ENCODE peak calls at places on chromosomes 7 and 10, in seven cellular contexts. J, X, N, M, U, Y and T are unnamed samples.
A peak's percentile ranks its signal among the peaks of the same experiment; 100 is the strongest.

GRCh38 chr10:96448558-96448957 is 65.2 kb downstream of the TLL2 start:
- DNase-seq in U (no peak), M (no peak), J (no peak), N (no peak), X (no peak), Y (no peak), T (no peak)

GRCh38 chr10:49418328-49418727 is 22.4 kb upstream of the DRGX start:
- DNase-seq in N (no peak), Y (no peak), U (no peak), X (no peak), J (no peak), M (no peak), T (no peak)

GRCh38 chr10:17005621-17006566 is 123.7 kb downstream of the CUBN start:
- DNase-seq in Y (peak; percentile 82), X (no peak), U (no peak), N (no peak), M (no peak), J (no peak), T (no peak)

GRCh38 chr7:131015131-131015954 is 281.3 kb upstream of the KLF14 start:
- DNase-seq in X (no peak), M (peak; percentile 41), Y (peak; percentile 43), J (no peak), N (no peak), U (no peak), T (no peak)

GRCh38 chr7:41855798-41856197 is 152.9 kb upstream of the INHBA start:
- DNase-seq in M (no peak), N (no peak), U (no peak), J (no peak), X (no peak), Y (peak; percentile 48), T (no peak)

GRCh38 chr7:27685209-27685608 is 22.5 kb upstream of the HIBADH start:
- DNase-seq in Y (no peak), J (no peak), M (no peak), X (no peak), U (no peak), N (no peak), T (no peak)

GRCh38 chr7:31444196-31444595 is 69.7 kb upstream of the ITPRID1 start:
- DNase-seq in U (no peak), X (no peak), Y (no peak), M (no peak), J (no peak), N (no peak), T (no peak)

GRCh38 chr7:99447943-99448342 is 9.2 kb downstream of the CPSF4 start:
- DNase-seq in J (no peak), Y (no peak), U (no peak), N (no peak), X (no peak), M (no peak), T (no peak)

GRCh38 chr7:149459201-149459539 is 1.7 kb downstream of the ZNF777 start:
- DNase-seq in X (peak; percentile 37), J (no peak), U (no peak), M (no peak), N (no peak), Y (no peak), T (no peak)

GRCh38 chr10:78787095-78787494 is 281.7 kb upstream of the ZMIZ1 start:
- DNase-seq in X (no peak), U (no peak), M (no peak), Y (no peak), J (no peak), N (no peak), T (no peak)

GRCh38 chr7:131244259-131244852 is 83.3 kb upstream of the MKLN1 start:
- DNase-seq in M (peak; percentile 89), N (no peak), U (peak; percentile 36), X (no peak), J (no peak), Y (peak; percentile 80), T (no peak)

GRCh38 chr10:43816351-43817321 is 168.0 kb upstream of the ZNF32 start:
- DNase-seq in J (peak; percentile 82), Y (no peak), N (peak; percentile 47), M (peak; percentile 81), X (no peak), U (no peak), T (no peak)

GRCh38 chr10:87723500-87723899 is 63.8 kb downstream of the PAPSS2 start:
- DNase-seq in J (no peak), X (no peak), M (no peak), N (no peak), U (no peak), Y (peak; percentile 38), T (no peak)

GRCh38 chr10:95431900-95432342 is 129.2 kb downstream of the SORBS1 start:
- DNase-seq in J (no peak), N (no peak), U (no peak), Y (no peak), X (no peak), M (no peak), T (no peak)

GRCh38 chr10:110893559-110894179 is 21.9 kb downstream of the PDCD4 start:
- DNase-seq in X (peak; percentile 48), J (no peak), N (no peak), Y (peak; percentile 64), M (peak; percentile 41), U (no peak), T (no peak)

GRCh38 chr7:23277359-23277989 is 21.7 kb upstream of the MALSU1 start:
- DNase-seq in X (peak; percentile 75), Y (peak; percentile 67), U (no peak), N (no peak), M (peak; percentile 68), J (no peak), T (no peak)

GRCh38 chr10:8060010-8060703 is 5.7 kb downstream of the GATA3 start:
- DNase-seq in J (no peak), X (peak; percentile 76), N (no peak), M (peak; percentile 45), Y (no peak), U (no peak), T (no peak)

GRCh38 chr7:82362129-82362528 is 81.4 kb downstream of the CACNA2D1 start:
- DNase-seq in X (no peak), M (peak; percentile 39), N (no peak), Y (peak; percentile 5), U (no peak), J (no peak), T (no peak)

GRCh38 chr10:88195841-88196240 is 332.4 kb downstream of the PTEN start:
- DNase-seq in Y (no peak), X (no peak), U (no peak), J (no peak), N (no peak), M (no peak), T (no peak)

GRCh38 chr10:119446441-119447277 is 95.9 kb downstream of the RGS10 start:
- DNase-seq in N (no peak), U (no peak), J (no peak), X (no peak), M (no peak), Y (no peak), T (no peak)

GRCh38 chr10:103766751-103767509 is 88.4 kb downstream of the SH3PXD2A start:
- DNase-seq in Y (no peak), M (no peak), N (no peak), U (no peak), X (no peak), J (no peak), T (no peak)

GRCh38 chr7:16975712-16976111 is 93.9 kb upstream of the AGR3 start:
- DNase-seq in J (no peak), M (no peak), Y (no peak), N (no peak), X (no peak), U (no peak), T (no peak)

GRCh38 chr10:106864031-106864430 is 300.5 kb downstream of the SORCS1 start:
- DNase-seq in N (no peak), Y (no peak), U (no peak), X (no peak), M (no peak), J (no peak), T (no peak)

GRCh38 chr10:73854310-73854709 is 20.0 kb downstream of the CAMK2G start:
- DNase-seq in Y (no peak), N (no peak), M (no peak), J (no peak), X (no peak), U (no peak), T (no peak)

GRCh38 chr7:151161757-151162156 is 5.7 kb downstream of the GBX1 start:
- DNase-seq in J (no peak), M (no peak), N (no peak), X (no peak), Y (no peak), U (no peak), T (no peak)

GRCh38 chr7:129162732-129163131 is 18.2 kb downstream of the TSPAN33 start:
- DNase-seq in J (no peak), N (no peak), U (no peak), X (no peak), Y (no peak), M (no peak), T (no peak)

GRCh38 chr7:69517985-69518731 is 80.1 kb upstream of the AUTS2 start:
- DNase-seq in X (peak; percentile 92), N (no peak), M (peak; percentile 58), J (no peak), U (peak; percentile 44), Y (no peak), T (peak; percentile 2)

GRCh38 chr7:49669692-49670260 is 103.7 kb upstream of the VWC2 start:
- DNase-seq in X (no peak), N (no peak), M (no peak), J (no peak), U (no peak), Y (no peak), T (no peak)

GRCh38 chr10:23754179-23754578 is 315.3 kb downstream of the OTUD1 start:
- DNase-seq in Y (peak; percentile 16), N (no peak), U (no peak), X (no peak), M (no peak), J (no peak), T (no peak)

GRCh38 chr10:77247076-77247561 is 390.5 kb downstream of the KCNMA1 start:
- DNase-seq in U (no peak), N (no peak), X (no peak), J (no peak), M (no peak), Y (peak; percentile 73), T (no peak)